ENCODE peak calls at places on chromosomes 1 and 21, in seven cellular contexts. One of them, this sample, is unnamed.

GRCh38 chr1:27545876-27546275 is 55.9 kb upstream of the WASF2 start:
- DNase-seq in neuronal stem cell: no peak
- DNase-seq in H1: no peak
- DNase-seq in mesenchymal stem cell: peak
- DNase-seq in mesendoderm: no peak
- DNase-seq in IMR-90: no peak
- DNase-seq in H9: no peak
- DNase-seq in this sample: no peak

GRCh38 chr1:27716262-27716895 is 9.4 kb upstream of the FAM76A start:
- DNase-seq in H9: no peak
- DNase-seq in IMR-90: no peak
- DNase-seq in mesenchymal stem cell: no peak
- DNase-seq in mesendoderm: no peak
- DNase-seq in neuronal stem cell: no peak
- DNase-seq in H1: no peak
- DNase-seq in this sample: peak

GRCh38 chr1:172907834-172908326 is 142.9 kb downstream of the TNFSF18 start:
- DNase-seq in H9: no peak
- DNase-seq in IMR-90: no peak
- DNase-seq in mesendoderm: no peak
- DNase-seq in H1: no peak
- DNase-seq in mesenchymal stem cell: no peak
- DNase-seq in neuronal stem cell: no peak
- DNase-seq in this sample: no peak

GRCh38 chr21:34202553-34203332 is 129.4 kb downstream of the MRPS6 start:
- DNase-seq in neuronal stem cell: peak
- DNase-seq in H9: peak
- DNase-seq in H1: peak
- DNase-seq in IMR-90: no peak
- DNase-seq in mesendoderm: peak
- DNase-seq in mesenchymal stem cell: peak
- DNase-seq in this sample: peak

GRCh38 chr1:15177710-15178166 is 24.2 kb downstream of the TMEM51 start:
- DNase-seq in mesenchymal stem cell: no peak
- DNase-seq in H1: no peak
- DNase-seq in H9: no peak
- DNase-seq in IMR-90: no peak
- DNase-seq in mesendoderm: no peak
- DNase-seq in neuronal stem cell: no peak
- DNase-seq in this sample: peak

GRCh38 chr1:56202743-56203142 is 376.6 kb downstream of the PLPP3 start:
- DNase-seq in mesenchymal stem cell: peak
- DNase-seq in IMR-90: no peak
- DNase-seq in neuronal stem cell: no peak
- DNase-seq in H1: no peak
- DNase-seq in mesendoderm: no peak
- DNase-seq in H9: no peak
- DNase-seq in this sample: no peak

GRCh38 chr21:34612557-34612956 is 2.4 kb downstream of the RCAN1 start:
- DNase-seq in neuronal stem cell: no peak
- DNase-seq in mesenchymal stem cell: no peak
- DNase-seq in IMR-90: no peak
- DNase-seq in H1: no peak
- DNase-seq in H9: no peak
- DNase-seq in mesendoderm: no peak
- DNase-seq in this sample: no peak

GRCh38 chr1:162861101-162861500 is at the start of gene CCDC190:
- DNase-seq in mesendoderm: peak
- DNase-seq in neuronal stem cell: no peak
- DNase-seq in H1: no peak
- DNase-seq in H9: peak
- DNase-seq in IMR-90: no peak
- DNase-seq in mesenchymal stem cell: peak
- DNase-seq in this sample: no peak

GRCh38 chr1:74728736-74729135 is 4.1 kb downstream of the CRYZ start:
- DNase-seq in mesenchymal stem cell: peak
- DNase-seq in H1: no peak
- DNase-seq in neuronal stem cell: no peak
- DNase-seq in H9: no peak
- DNase-seq in IMR-90: peak
- DNase-seq in mesendoderm: no peak
- DNase-seq in this sample: no peak

GRCh38 chr1:179016694-179017382 is 8.9 kb upstream of the FAM20B start:
- DNase-seq in IMR-90: peak
- DNase-seq in mesendoderm: no peak
- DNase-seq in neuronal stem cell: no peak
- DNase-seq in H1: no peak
- DNase-seq in mesenchymal stem cell: peak
- DNase-seq in H9: no peak
- DNase-seq in this sample: no peak

GRCh38 chr1:207404849-207405525 is 49.1 kb upstream of the CR2 start:
- DNase-seq in mesenchymal stem cell: peak
- DNase-seq in IMR-90: peak
- DNase-seq in H1: no peak
- DNase-seq in neuronal stem cell: peak
- DNase-seq in mesendoderm: peak
- DNase-seq in H9: no peak
- DNase-seq in this sample: no peak

GRCh38 chr1:143717434-143717833 is 254.4 kb downstream of the FAM72C start:
- DNase-seq in mesendoderm: no peak
- DNase-seq in neuronal stem cell: no peak
- DNase-seq in H1: no peak
- DNase-seq in H9: no peak
- DNase-seq in IMR-90: no peak
- DNase-seq in mesenchymal stem cell: no peak
- DNase-seq in this sample: no peak

GRCh38 chr1:165635329-165635728 is 4.3 kb downstream of the MGST3 start:
- DNase-seq in mesenchymal stem cell: no peak
- DNase-seq in mesendoderm: no peak
- DNase-seq in H1: no peak
- DNase-seq in neuronal stem cell: no peak
- DNase-seq in H9: no peak
- DNase-seq in IMR-90: peak
- DNase-seq in this sample: no peak

GRCh38 chr1:89198500-89199072 is at the start of gene GBP4:
- DNase-seq in mesenchymal stem cell: peak
- DNase-seq in H1: no peak
- DNase-seq in H9: peak
- DNase-seq in mesendoderm: peak
- DNase-seq in neuronal stem cell: no peak
- DNase-seq in IMR-90: peak
- DNase-seq in this sample: peak

GRCh38 chr1:177181280-177181630 is 10.5 kb downstream of the BRINP2 start:
- DNase-seq in mesenchymal stem cell: no peak
- DNase-seq in H9: peak
- DNase-seq in IMR-90: no peak
- DNase-seq in neuronal stem cell: no peak
- DNase-seq in H1: peak
- DNase-seq in mesendoderm: peak
- DNase-seq in this sample: no peak

GRCh38 chr1:92837062-92837461 is 5.2 kb downstream of the RPL5 start:
- DNase-seq in H9: no peak
- DNase-seq in IMR-90: peak
- DNase-seq in neuronal stem cell: no peak
- DNase-seq in mesendoderm: no peak
- DNase-seq in mesenchymal stem cell: peak
- DNase-seq in H1: no peak
- DNase-seq in this sample: no peak

GRCh38 chr1:178819123-178819522 is 51.8 kb downstream of the ANGPTL1 start:
- DNase-seq in IMR-90: peak
- DNase-seq in H9: peak
- DNase-seq in H1: no peak
- DNase-seq in mesenchymal stem cell: no peak
- DNase-seq in mesendoderm: peak
- DNase-seq in neuronal stem cell: no peak
- DNase-seq in this sample: no peak

GRCh38 chr1:225885336-225885735 is 3.2 kb upstream of the TMEM63A start:
- DNase-seq in neuronal stem cell: no peak
- DNase-seq in H9: no peak
- DNase-seq in mesendoderm: no peak
- DNase-seq in IMR-90: no peak
- DNase-seq in H1: no peak
- DNase-seq in mesenchymal stem cell: no peak
- DNase-seq in this sample: no peak
- H2BK5ac ChIP-seq in neuronal stem cell: no peak
- H2BK5ac ChIP-seq in H9: no peak
- H2BK5ac ChIP-seq in mesendoderm: no peak
- H2BK5ac ChIP-seq in IMR-90: no peak
- H2BK5ac ChIP-seq in H1: no peak
- H2BK5ac ChIP-seq in mesenchymal stem cell: no peak
- H2BK5ac ChIP-seq in this sample: no peak

GRCh38 chr1:64425521-64425920 is 44.4 kb upstream of the CACHD1 start:
- DNase-seq in H9: no peak
- DNase-seq in IMR-90: no peak
- DNase-seq in mesendoderm: no peak
- DNase-seq in neuronal stem cell: no peak
- DNase-seq in mesenchymal stem cell: no peak
- DNase-seq in H1: no peak
- DNase-seq in this sample: no peak

GRCh38 chr1:64423526-64423925 is 46.4 kb upstream of the CACHD1 start:
- DNase-seq in IMR-90: no peak
- DNase-seq in mesenchymal stem cell: no peak
- DNase-seq in mesendoderm: peak
- DNase-seq in H1: no peak
- DNase-seq in neuronal stem cell: no peak
- DNase-seq in H9: no peak
- DNase-seq in this sample: no peak

GRCh38 chr1:64417828-64418227 is 52.1 kb upstream of the CACHD1 start:
- DNase-seq in H1: no peak
- DNase-seq in neuronal stem cell: no peak
- DNase-seq in H9: no peak
- DNase-seq in IMR-90: no peak
- DNase-seq in mesendoderm: no peak
- DNase-seq in mesenchymal stem cell: no peak
- DNase-seq in this sample: no peak

GRCh38 chr1:64424412-64424811 is 45.5 kb upstream of the CACHD1 start:
- DNase-seq in mesendoderm: no peak
- DNase-seq in H9: no peak
- DNase-seq in IMR-90: no peak
- DNase-seq in H1: no peak
- DNase-seq in mesenchymal stem cell: no peak
- DNase-seq in neuronal stem cell: no peak
- DNase-seq in this sample: no peak

GRCh38 chr1:64421377-64421776 is 48.6 kb upstream of the CACHD1 start:
- DNase-seq in H9: no peak
- DNase-seq in mesendoderm: no peak
- DNase-seq in neuronal stem cell: no peak
- DNase-seq in IMR-90: peak
- DNase-seq in H1: no peak
- DNase-seq in mesenchymal stem cell: no peak
- DNase-seq in this sample: no peak
- H3K18ac ChIP-seq in H9: no peak
- H3K18ac ChIP-seq in mesendoderm: no peak
- H3K18ac ChIP-seq in neuronal stem cell: no peak
- H3K18ac ChIP-seq in IMR-90: no peak
- H3K18ac ChIP-seq in H1: no peak
- H3K18ac ChIP-seq in mesenchymal stem cell: no peak
- H3K18ac ChIP-seq in this sample: no peak

GRCh38 chr1:242185728-242186127 is 186.8 kb upstream of the MAP1LC3C start:
- DNase-seq in H9: no peak
- DNase-seq in IMR-90: no peak
- DNase-seq in mesenchymal stem cell: no peak
- DNase-seq in H1: no peak
- DNase-seq in neuronal stem cell: no peak
- DNase-seq in mesendoderm: peak
- DNase-seq in this sample: no peak
- H2BK5ac ChIP-seq in H9: no peak
- H2BK5ac ChIP-seq in IMR-90: no peak
- H2BK5ac ChIP-seq in mesenchymal stem cell: no peak
- H2BK5ac ChIP-seq in H1: no peak
- H2BK5ac ChIP-seq in neuronal stem cell: no peak
- H2BK5ac ChIP-seq in mesendoderm: no peak
- H2BK5ac ChIP-seq in this sample: no peak

GRCh38 chr21:15390049-15390448 is 325.2 kb upstream of the NRIP1 start:
- DNase-seq in H1: no peak
- DNase-seq in mesendoderm: no peak
- DNase-seq in mesenchymal stem cell: no peak
- DNase-seq in neuronal stem cell: no peak
- DNase-seq in IMR-90: no peak
- DNase-seq in H9: no peak
- DNase-seq in this sample: no peak
- H3K18ac ChIP-seq in H1: no peak
- H3K18ac ChIP-seq in mesendoderm: no peak
- H3K18ac ChIP-seq in mesenchymal stem cell: no peak
- H3K18ac ChIP-seq in neuronal stem cell: no peak
- H3K18ac ChIP-seq in IMR-90: no peak
- H3K18ac ChIP-seq in H9: no peak
- H3K18ac ChIP-seq in this sample: no peak

GRCh38 chr1:111937147-111937725 is 52.2 kb downstream of the KCND3 start:
- DNase-seq in H9: peak
- DNase-seq in neuronal stem cell: no peak
- DNase-seq in mesendoderm: peak
- DNase-seq in mesenchymal stem cell: no peak
- DNase-seq in H1: no peak
- DNase-seq in IMR-90: no peak
- DNase-seq in this sample: no peak
- H2BK5ac ChIP-seq in H9: no peak
- H2BK5ac ChIP-seq in neuronal stem cell: no peak
- H2BK5ac ChIP-seq in mesendoderm: no peak
- H2BK5ac ChIP-seq in mesenchymal stem cell: no peak
- H2BK5ac ChIP-seq in H1: peak
- H2BK5ac ChIP-seq in IMR-90: no peak
- H2BK5ac ChIP-seq in this sample: no peak

GRCh38 chr1:244112646-244113045 is 61.6 kb downstream of the ZBTB18 start:
- DNase-seq in mesenchymal stem cell: peak
- DNase-seq in H1: no peak
- DNase-seq in mesendoderm: peak
- DNase-seq in H9: no peak
- DNase-seq in IMR-90: peak
- DNase-seq in neuronal stem cell: no peak
- DNase-seq in this sample: peak
- H3K18ac ChIP-seq in mesenchymal stem cell: no peak
- H3K18ac ChIP-seq in H1: no peak
- H3K18ac ChIP-seq in mesendoderm: no peak
- H3K18ac ChIP-seq in H9: no peak
- H3K18ac ChIP-seq in IMR-90: no peak
- H3K18ac ChIP-seq in neuronal stem cell: no peak
- H3K18ac ChIP-seq in this sample: no peak